ENCODE peak calls at places on chromosomes 4 and X, in seven cellular contexts. Z is activated CD4-positive, alpha-beta T cell treated with anti-CD3 and anti-CD28 coated beads, Interleukin-2, amount 50 U/mL, for 1 hour; B is stimulated activated CD4-positive, alpha-beta T cell treated with anti-CD3 and anti-CD28 coated beads, TNF-alpha, amount 100 ng/mL, for 48 hours; L is hippocampal formation; S is PC-9; I is cardiac fibroblast; N is Kasumi-1. W is an unnamed sample.

GRCh38 chr4:88295656-88296055 is 11.3 kb upstream of the PPM1K start:
- DNase-seq in Z (no peak), B (no peak), L (no peak), S (no peak), I (no peak), N (no peak), W (no peak)

GRCh38 chr4:23920716-23921446 is 31.0 kb upstream of the PPARGC1A start:
- DNase-seq in Z (no peak), B (no peak), L (no peak), S (no peak), I (no peak), N (no peak), W (no peak)

GRCh38 chrX:15864629-15865028 is 10.0 kb upstream of the AP1S2 start:
- DNase-seq in Z (no peak), B (no peak), L (no peak), S (no peak), I (no peak), N (no peak), W (peak)

GRCh38 chr4:39621582-39621981 is 17.1 kb downstream of the SMIM14 start:
- DNase-seq in Z (no peak), B (no peak), L (no peak), S (peak), I (peak), N (no peak), W (no peak)

GRCh38 chrX:136933617-136934145 is 53.2 kb upstream of the RBMX start:
- DNase-seq in Z (no peak), B (no peak), L (no peak), S (no peak), I (no peak), N (no peak), W (no peak)

GRCh38 chr4:81137446-81137845 is 77.6 kb downstream of the PRKG2 start:
- DNase-seq in Z (no peak), B (no peak), L (no peak), S (no peak), I (peak), N (no peak), W (no peak)

GRCh38 chrX:10922158-10922557 is 189.0 kb upstream of the HCCS start:
- DNase-seq in Z (no peak), B (no peak), L (no peak), S (peak), I (peak), N (no peak), W (peak)

GRCh38 chr4:76615999-76616398 is 181.0 kb downstream of the SHROOM3 start:
- DNase-seq in Z (no peak), B (no peak), L (no peak), S (no peak), I (no peak), N (no peak), W (no peak)

GRCh38 chrX:2172359-2172758 is 328.4 kb downstream of the DHRSX start:
- DNase-seq in Z (no peak), B (no peak), L (no peak), S (no peak), I (no peak), N (no peak), W (no peak)

GRCh38 chr4:26510334-26510705 is 20.0 kb upstream of the CCKAR start:
- DNase-seq in Z (no peak), B (no peak), L (no peak), S (no peak), I (peak), N (no peak), W (no peak)

GRCh38 chr4:33467291-33467690 is 2747.1 kb downstream of the PCDH7 start:
- DNase-seq in Z (no peak), B (no peak), L (no peak), S (no peak), I (no peak), N (no peak), W (no peak)

GRCh38 chr4:146790515-146790914 is 151.8 kb downstream of the POU4F2 start:
- DNase-seq in Z (no peak), B (no peak), L (no peak), S (no peak), I (no peak), N (no peak), W (no peak)

GRCh38 chrX:107716045-107716684 is 59.4 kb downstream of the TSC22D3 start:
- DNase-seq in Z (peak), B (no peak), L (no peak), S (peak), I (peak), N (no peak), W (no peak)

GRCh38 chrX:50838820-50839600 is 25.0 kb upstream of the SHROOM4 start:
- DNase-seq in Z (no peak), B (no peak), L (no peak), S (peak), I (peak), N (no peak), W (no peak)

GRCh38 chr4:7414736-7415510 is 19.8 kb downstream of the PSAPL1 start:
- DNase-seq in Z (no peak), B (no peak), L (no peak), S (no peak), I (no peak), N (no peak), W (no peak)

GRCh38 chr4:98613453-98614075 is 44.8 kb downstream of the TSPAN5 start:
- DNase-seq in Z (no peak), B (no peak), L (no peak), S (no peak), I (no peak), N (no peak), W (no peak)

GRCh38 chr4:101114936-101115372 is 232.4 kb downstream of the PPP3CA start:
- DNase-seq in Z (no peak), B (no peak), L (peak), S (no peak), I (peak), N (no peak), W (no peak)

GRCh38 chr4:109985993-109986640 is 73.4 kb downstream of the EGF start:
- DNase-seq in Z (no peak), B (no peak), L (no peak), S (no peak), I (no peak), N (no peak), W (no peak)

GRCh38 chr4:118842055-118842454 is 6.1 kb upstream of the SEC24D start:
- DNase-seq in Z (no peak), B (no peak), L (no peak), S (no peak), I (no peak), N (no peak), W (no peak)

GRCh38 chr4:155629183-155629825 is 37.3 kb upstream of the GUCY1A1 start:
- DNase-seq in Z (no peak), B (no peak), L (no peak), S (no peak), I (peak), N (no peak), W (peak)

GRCh38 chr4:85837334-85837733 is 362.4 kb downstream of the ARHGAP24 start:
- DNase-seq in Z (no peak), B (no peak), L (no peak), S (no peak), I (peak), N (no peak), W (no peak)

GRCh38 chr4:173807347-173807746 is 277.3 kb upstream of the HAND2 start:
- DNase-seq in Z (no peak), B (no peak), L (peak), S (no peak), I (peak), N (no peak), W (no peak)

GRCh38 chrX:10158279-10158939 is 1.6 kb downstream of the CLCN4 start:
- DNase-seq in Z (no peak), B (peak), L (peak), S (peak), I (no peak), N (no peak), W (peak)

GRCh38 chr4:91963489-91963888 is 340.3 kb upstream of the GRID2 start:
- DNase-seq in Z (no peak), B (no peak), L (peak), S (no peak), I (peak), N (no peak), W (peak)

GRCh38 chr4:133467290-133467947 is 318.3 kb downstream of the PCDH10 start:
- DNase-seq in Z (no peak), B (no peak), L (no peak), S (no peak), I (no peak), N (no peak), W (no peak)

GRCh38 chrX:53091354-53091753 is 2.6 kb upstream of the KANTR start:
- DNase-seq in Z (no peak), B (no peak), L (no peak), S (no peak), I (no peak), N (no peak), W (no peak)

GRCh38 chr4:25178838-25179261 is 18.6 kb upstream of the SEPSECS start:
- DNase-seq in Z (no peak), B (peak), L (no peak), S (no peak), I (no peak), N (no peak), W (no peak)

GRCh38 chr4:46856347-46856746 is 52.7 kb downstream of the COX7B2 start:
- DNase-seq in Z (no peak), B (no peak), L (no peak), S (no peak), I (no peak), N (no peak), W (no peak)

GRCh38 chrX:21745756-21746155 is 12.2 kb downstream of the SMPX start:
- DNase-seq in Z (peak), B (peak), L (no peak), S (peak), I (peak), N (peak), W (no peak)

GRCh38 chr4:155777971-155778710 is 19.3 kb downstream of the GUCY1B1 start:
- DNase-seq in Z (no peak), B (no peak), L (no peak), S (no peak), I (no peak), N (no peak), W (no peak)

W was measured in NCI-H226.